ENCODE peak calls at places on chromosomes 11 and 22, in six cellular contexts. S, U, O, D, X and I are unnamed samples.

GRCh38 chr11:116186592-116186991 is 586.2 kb downstream of the BUD13 start:
- DNase-seq in S (no peak), U (no peak), O (no peak), D (no peak), X (no peak), I (no peak)

GRCh38 chr11:64391839-64392238 is 32.9 kb downstream of the RPS6KA4 start:
- DNase-seq in S (no peak), U (no peak), O (no peak), D (no peak), X (no peak), I (no peak)

GRCh38 chr11:46826310-46827044 is 19.6 kb downstream of the CKAP5 start:
- DNase-seq in S (peak; percentile 74), U (peak; percentile 86), O (peak; percentile 83), D (peak; percentile 85), X (peak; percentile 91), I (peak; percentile 66)

GRCh38 chr22:39839917-39840510 is 53.5 kb downstream of the ENTHD1 start:
- DNase-seq in S (no peak), U (no peak), O (no peak), D (no peak), X (no peak), I (no peak)

GRCh38 chr11:110777765-110778164 is 65.5 kb upstream of the ARHGAP20 start:
- DNase-seq in S (no peak), U (peak; percentile 24), O (no peak), D (no peak), X (no peak), I (no peak)

GRCh38 chr11:124642628-124643027 is 20.0 kb downstream of the TBRG1 start:
- DNase-seq in S (no peak), U (no peak), O (no peak), D (no peak), X (no peak), I (no peak)

GRCh38 chr11:105229257-105229656 is 89.7 kb upstream of the CARD18 start:
- DNase-seq in S (no peak), U (no peak), O (no peak), D (no peak), X (no peak), I (no peak)

GRCh38 chr11:78050964-78051831 is 12.5 kb upstream of the THRSP start:
- DNase-seq in S (no peak), U (no peak), O (no peak), D (no peak), X (no peak), I (no peak)

GRCh38 chr11:70737816-70738630 is 339.7 kb downstream of the CTTN start:
- DNase-seq in S (no peak), U (no peak), O (no peak), D (no peak), X (no peak), I (no peak)

GRCh38 chr11:128299132-128299726 is 288.1 kb downstream of the ETS1 start:
- DNase-seq in S (no peak), U (no peak), O (no peak), D (no peak), X (peak; percentile 13), I (no peak)

GRCh38 chr11:130439160-130439519 is 9.3 kb upstream of the ADAMTS15 start:
- DNase-seq in S (no peak), U (no peak), O (no peak), D (no peak), X (no peak), I (no peak)

GRCh38 chr11:85040166-85040565 is 587.0 kb downstream of the DLG2 start:
- DNase-seq in S (no peak), U (no peak), O (no peak), D (no peak), X (no peak), I (no peak)

GRCh38 chr22:31496007-31496734 is at the start of gene SFI1:
- DNase-seq in S (peak; percentile 97), U (peak; percentile 95), O (peak; percentile 89), D (peak; percentile 96), X (peak; percentile 93), I (peak; percentile 96)
- TF ChIP-seq CTCF in S (peak; percentile 37), U (peak; percentile 27), O (no peak), D (no peak), X (no peak), I (no peak)

DNA sequence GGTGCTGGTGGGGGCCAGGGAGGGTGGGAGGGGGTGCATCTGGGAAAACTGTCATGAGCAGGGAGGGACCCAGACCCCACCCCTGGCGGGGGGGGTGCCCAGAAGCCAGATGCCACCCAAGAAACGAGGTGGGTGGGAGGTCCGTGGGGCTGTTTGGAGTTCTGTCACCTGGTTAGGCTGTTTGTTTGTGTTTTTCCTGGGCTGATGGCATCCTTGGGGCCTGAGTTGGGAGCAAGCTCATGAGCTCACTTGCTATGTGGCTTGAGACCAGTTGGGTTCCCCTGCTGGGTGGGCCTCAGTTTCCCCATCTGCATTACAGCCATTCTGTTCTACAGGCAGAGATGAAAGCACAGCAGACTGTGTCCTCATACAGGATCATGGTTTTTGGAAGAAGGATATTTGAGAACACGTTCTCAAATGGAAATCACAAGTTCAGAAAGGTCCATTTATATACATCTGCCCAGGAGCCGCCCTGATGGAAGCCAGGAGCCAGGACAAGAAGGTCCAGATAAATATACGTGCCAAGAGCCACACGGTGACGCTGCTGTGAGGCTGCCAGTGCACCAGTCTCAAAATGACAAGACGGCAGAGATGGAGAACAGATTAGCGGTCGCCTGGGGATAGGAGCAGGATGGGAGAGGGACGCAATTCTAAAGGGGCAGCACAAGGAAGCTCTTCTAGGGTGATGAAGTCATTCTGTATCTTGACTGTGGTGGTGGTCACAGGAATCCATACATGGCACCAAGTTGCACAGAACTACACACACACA is 312.9 kb downstream of the MN1 start:
- DNase-seq in S (no peak), U (no peak), O (no peak), D (no peak), X (no peak), I (no peak)
- TF ChIP-seq CTCF in S (no peak), U (no peak), O (no peak), D (no peak), X (no peak), I (no peak)

GRCh38 chr11:66126808-66127555 is 56.9 kb downstream of the PACS1 start:
- DNase-seq in S (peak; percentile 68), U (peak; percentile 42), O (peak; percentile 18), D (no peak), X (peak; percentile 28), I (peak; percentile 35)
- TF ChIP-seq CTCF in S (no peak), U (no peak), O (no peak), D (no peak), X (no peak), I (no peak)

GRCh38 chr11:73996161-73996747 is 12.6 kb downstream of the UCP3 start:
- DNase-seq in S (no peak), U (peak; percentile 25), O (no peak), D (no peak), X (no peak), I (no peak)

GRCh38 chr11:73995731-73996130 is 13.1 kb upstream of the UCP2 start:
- DNase-seq in S (no peak), U (no peak), O (no peak), D (no peak), X (no peak), I (no peak)

GRCh38 chr11:73995247-73995646 is 12.6 kb upstream of the UCP2 start:
- DNase-seq in S (no peak), U (no peak), O (no peak), D (no peak), X (no peak), I (no peak)

GRCh38 chr11:73998846-73999575 is 9.9 kb downstream of the UCP3 start:
- DNase-seq in S (no peak), U (no peak), O (no peak), D (no peak), X (no peak), I (no peak)

DNA sequence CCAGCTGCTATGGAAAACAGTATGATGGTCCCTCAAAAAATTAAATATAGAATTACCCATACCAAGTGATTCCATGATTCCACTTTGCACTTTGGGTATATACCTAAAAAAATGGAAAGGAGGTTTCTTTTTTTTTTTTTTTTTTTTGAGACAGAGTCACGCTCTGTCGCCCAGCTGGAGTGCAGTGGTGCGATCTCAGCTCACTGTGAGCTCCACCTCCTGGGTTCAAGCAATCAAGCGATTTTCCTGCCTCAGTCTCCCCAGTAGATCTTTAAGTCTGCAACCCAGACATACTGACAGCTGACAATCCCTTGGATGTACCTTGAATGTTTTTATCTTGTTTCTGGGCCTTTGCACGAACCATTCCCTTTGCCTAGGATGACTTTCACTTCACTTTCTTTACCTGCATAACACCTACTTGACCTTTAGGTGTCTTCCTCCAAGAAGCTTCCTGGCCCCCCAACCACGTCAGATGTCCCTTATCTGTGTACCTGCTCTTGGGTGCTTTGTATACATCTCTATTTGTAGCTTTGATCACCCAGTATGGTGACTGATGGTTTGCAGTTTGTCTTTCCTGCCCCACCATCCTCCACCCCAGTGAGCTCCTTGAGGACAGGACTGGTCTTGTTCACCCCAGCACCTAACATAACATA is 11.6 kb downstream of the UCP3 start:
- DNase-seq in S (no peak), U (no peak), O (no peak), D (no peak), X (no peak), I (no peak)
- TF ChIP-seq CTCF in S (no peak), U (no peak), O (no peak), D (no peak), X (no peak), I (no peak)

GRCh38 chr11:3781423-3781822 is 15.9 kb downstream of the NUP98 start:
- DNase-seq in S (no peak), U (no peak), O (no peak), D (no peak), X (no peak), I (no peak)

GRCh38 chr11:3773180-3773579 is 24.2 kb downstream of the NUP98 start:
- DNase-seq in S (no peak), U (no peak), O (no peak), D (no peak), X (no peak), I (no peak)

DNA sequence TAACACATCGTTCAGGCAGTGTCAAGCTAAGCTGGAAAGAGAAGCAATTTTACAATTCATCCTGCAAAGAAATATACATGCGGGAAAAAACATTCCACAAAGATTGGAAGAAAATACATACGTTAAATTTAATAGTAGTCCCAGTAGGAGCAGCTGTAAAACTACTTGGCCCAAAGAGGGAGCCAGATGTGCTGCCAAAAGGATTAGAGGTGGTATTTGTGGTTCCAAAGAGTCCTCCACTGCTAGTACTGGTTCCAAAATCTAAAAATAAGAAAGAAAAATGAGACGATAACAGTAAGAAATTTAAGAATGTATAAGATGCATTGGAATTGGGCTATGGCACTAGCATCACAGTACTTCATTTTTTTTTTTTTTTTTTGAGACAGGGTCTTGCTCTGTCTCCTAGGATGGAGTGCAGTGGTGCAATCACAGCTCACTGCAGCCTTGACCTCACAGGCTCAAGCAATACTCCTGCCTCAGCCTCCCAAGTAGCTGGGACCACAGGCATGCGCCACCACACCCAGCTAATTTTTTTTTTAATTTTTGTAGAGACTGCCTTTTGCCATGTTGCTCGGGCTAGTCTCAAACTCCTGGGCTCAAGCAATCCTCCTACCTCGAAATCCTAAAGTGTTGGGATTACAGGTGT is 21.5 kb downstream of the NUP98 start:
- DNase-seq in S (no peak), U (no peak), O (no peak), D (no peak), X (no peak), I (no peak)
- TF ChIP-seq CTCF in S (no peak), U (no peak), O (no peak), D (no peak), X (no peak), I (no peak)